ENCODE peak calls at places on chromosomes 6 and 20, in eight cellular contexts. Y is hepatocyte, I is right lobe of liver, A is Peyer's patch, X is neural progenitor cell, V is PC-9, L is body of pancreas, W is ovary. J is an unnamed sample. For H3K4me1, the result is how much of the 10 kb centered on the place peaks cover.

GRCh38 chr6:146997062-146997461 is 207.2 kb upstream of the STXBP5 start:
- DNase-seq in Y (no peak), I (no peak), A (no peak), X (no peak), V (no peak), L (no peak), W (no peak), J (no peak)

GRCh38 chr6:139290787-139291294 is 957 bp downstream of the TXLNB start:
- DNase-seq in Y (no peak), I (no peak), A (no peak), X (no peak), V (peak), L (no peak), W (peak), J (peak)

GRCh38 chr6:124294572-124294971 is 490.9 kb downstream of the NKAIN2 start:
- DNase-seq in Y (no peak), I (no peak), A (no peak), X (no peak), V (no peak), L (no peak), W (no peak), J (no peak)

GRCh38 chr6:11969092-11969491 is 43.0 kb upstream of the HIVEP1 start:
- DNase-seq in Y (no peak), I (no peak), A (no peak), X (no peak), V (no peak), L (no peak), W (no peak), J (no peak)

GRCh38 chr20:4546786-4547185 is 174.9 kb upstream of the PRND start:
- DNase-seq in Y (peak), I (no peak), A (no peak), X (no peak), V (peak), L (no peak), W (no peak), J (no peak)

GRCh38 chr6:163290545-163291274 is 123.8 kb upstream of the QKI start:
- DNase-seq in Y (no peak), I (no peak), A (no peak), X (no peak), V (no peak), L (no peak), W (no peak), J (peak)

GRCh38 chr6:117906905-117907599 is at the start of gene SLC35F1:
- DNase-seq in Y (peak), I (peak), A (peak), X (peak), V (no peak), L (peak), W (no peak), J (peak)

GRCh38 chr20:15239542-15240206 is 902.3 kb upstream of the FLRT3 start:
- DNase-seq in Y (no peak), I (no peak), A (no peak), X (no peak), V (no peak), L (no peak), W (no peak), J (no peak)

GRCh38 chr6:19836799-19837510 is at the start of gene ID4:
- DNase-seq in Y (peak), I (peak), A (peak), X (peak), V (no peak), L (peak), W (peak), J (peak)

DNA sequence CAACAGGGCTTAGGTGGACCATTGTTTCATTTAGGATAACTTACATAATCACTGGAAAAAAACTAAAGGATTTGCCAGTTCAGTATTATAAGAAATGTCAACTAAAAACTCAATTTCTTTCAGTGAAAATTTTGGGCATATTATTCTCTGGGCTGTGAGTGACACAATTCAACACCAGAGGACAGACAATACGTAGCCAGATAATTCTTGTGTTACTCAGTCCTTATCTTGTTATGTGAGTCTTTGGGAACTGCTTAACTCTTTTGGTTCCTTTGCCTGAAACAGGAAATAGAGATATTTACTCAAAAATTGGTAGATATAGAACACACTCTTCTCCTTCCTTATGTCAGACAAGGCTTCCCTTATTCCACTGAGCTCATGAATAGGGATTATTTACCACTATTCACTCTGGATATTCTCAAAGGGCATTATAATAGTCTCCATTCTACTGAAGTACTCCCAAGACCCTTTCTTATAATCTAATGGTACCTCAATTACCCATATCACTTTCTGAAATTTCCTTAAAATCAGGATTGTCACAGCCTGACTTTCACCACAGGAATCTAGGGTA is 4.9 kb upstream of the BEND6 start:
- DNase-seq in Y (no peak), I (no peak), A (no peak), X (no peak), V (no peak), L (no peak), W (no peak), J (no peak)
- H3K4me3 ChIP-seq in Y (no peak), I (no peak), A (no peak), X (no peak), V (no peak), L (no peak), W (no peak), J (no peak)

DNA sequence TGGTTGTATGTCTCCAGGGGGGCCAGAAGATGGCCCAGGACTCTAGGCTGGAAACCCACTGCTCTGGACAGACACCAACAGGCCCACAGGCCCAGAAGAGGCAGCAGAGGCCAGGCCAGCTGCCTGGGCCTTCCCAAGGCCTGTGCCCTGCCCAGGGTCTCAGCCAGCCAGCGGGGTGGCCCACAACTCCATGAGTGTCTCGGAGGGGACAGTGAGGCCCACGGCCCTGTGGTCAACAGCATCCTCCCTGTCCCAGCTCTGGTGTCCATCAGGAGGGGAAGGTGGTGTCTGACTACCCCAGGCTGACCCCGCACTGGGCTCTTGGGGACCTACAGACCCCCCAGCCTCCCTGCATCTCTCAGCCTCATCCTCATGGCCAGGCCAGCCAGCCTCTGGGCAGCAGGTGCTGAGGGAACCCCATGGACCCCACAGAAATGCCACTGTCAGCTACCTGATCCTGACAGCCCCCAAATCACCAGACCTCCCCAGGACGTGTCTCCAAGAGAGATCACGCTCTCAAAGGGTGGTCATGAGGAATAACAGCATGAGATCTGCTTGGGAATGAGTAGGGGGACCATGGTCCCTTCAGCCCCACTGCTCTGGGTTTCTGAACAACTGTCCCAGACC is 112.4 kb downstream of the NOL4L start:
- DNase-seq in Y (no peak), I (no peak), A (no peak), X (no peak), V (no peak), L (no peak), W (no peak), J (no peak)
- H3K4me1 ChIP-seq in Y (half or more), I (under half), A (under half), X (under half), V (under half), L (half or more), W (under half), J (under half)

GRCh38 chr20:44637042-44637441 is 14.5 kb downstream of the ADA start:
- DNase-seq in Y (no peak), I (no peak), A (no peak), X (no peak), V (no peak), L (no peak), W (no peak), J (no peak)
- TF ChIP-seq CTCF in Y (no peak), I (no peak), A (no peak), X (no peak), V (no peak), L (no peak), W (no peak), J (no peak)

GRCh38 chr20:49468412-49468811 is 14.1 kb downstream of the KCNB1 start:
- DNase-seq in Y (no peak), I (no peak), A (no peak), X (no peak), V (no peak), L (no peak), W (no peak), J (no peak)

GRCh38 chr20:49466114-49466912 is 16.2 kb downstream of the KCNB1 start:
- DNase-seq in Y (no peak), I (no peak), A (no peak), X (no peak), V (no peak), L (no peak), W (no peak), J (no peak)

GRCh38 chr20:49461894-49462293 is 20.6 kb downstream of the KCNB1 start:
- DNase-seq in Y (no peak), I (no peak), A (no peak), X (no peak), V (no peak), L (no peak), W (no peak), J (no peak)

GRCh38 chr20:49460916-49461315 is 21.6 kb downstream of the KCNB1 start:
- DNase-seq in Y (no peak), I (peak), A (no peak), X (no peak), V (peak), L (peak), W (no peak), J (peak)

DNA sequence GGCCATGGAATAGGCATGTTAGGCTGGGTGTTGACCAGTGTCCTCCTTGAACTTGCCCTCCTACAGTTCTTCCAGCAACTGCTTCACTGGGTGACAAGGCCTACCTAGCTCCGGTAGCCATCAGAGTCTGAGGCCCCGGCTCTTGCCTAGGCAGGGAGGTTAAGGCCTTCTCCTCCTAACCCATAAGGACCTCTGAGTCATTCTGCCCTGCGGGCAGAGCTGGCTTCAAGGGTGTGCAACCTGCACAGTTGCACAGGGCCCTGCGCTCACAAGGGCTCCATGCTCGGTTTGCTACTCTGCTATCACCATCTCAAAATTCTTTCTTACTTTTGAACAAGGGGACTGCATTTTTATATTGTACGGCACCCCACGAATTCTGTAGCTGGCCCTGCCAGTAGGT is 17.9 kb downstream of the KCNB1 start:
- DNase-seq in Y (no peak), I (no peak), A (no peak), X (no peak), V (no peak), L (no peak), W (no peak), J (no peak)
- H3K4me3 ChIP-seq in Y (no peak), I (no peak), A (no peak), X (no peak), V (no peak), L (no peak), W (no peak), J (no peak)

J was measured in psoas muscle.